ENCODE peak calls at places on chromosome 17, in seven cellular contexts. One of them, this sample, is unnamed.

GRCh38 chr17:58089111-58089510 is 5.9 kb downstream of the DYNLL2 start:
- DNase-seq in neural crest cell: no peak
- DNase-seq in H9: no peak
- DNase-seq in renal cortical epithelial cell: no peak
- DNase-seq in activated T-helper 1 cell treated with anti-CD3 and anti-CD28 coated beads, Interleukin-12 subunit alpha, Interleukin-12 subunit beta, Interleukin-2, Interleukin-4 antibody, amounts not matched to agents 30 ng/mL and 10 ng/mL and 1 ng/mL, durations not matched to agents 14 hours and 24 hours and 36 hours: no peak
- DNase-seq in smooth muscle cell of the brain vasculature: no peak
- DNase-seq in HS-5: no peak
- DNase-seq in this sample: no peak

GRCh38 chr17:82300707-82301270 is 16.6 kb downstream of the CD7 start:
- DNase-seq in smooth muscle cell of the brain vasculature: no peak
- DNase-seq in neural crest cell: peak
- DNase-seq in activated T-helper 1 cell treated with anti-CD3 and anti-CD28 coated beads, Interleukin-12 subunit alpha, Interleukin-12 subunit beta, Interleukin-2, Interleukin-4 antibody, amounts not matched to agents 30 ng/mL and 10 ng/mL and 1 ng/mL, durations not matched to agents 14 hours and 24 hours and 36 hours: peak
- DNase-seq in H9: peak
- DNase-seq in renal cortical epithelial cell: no peak
- DNase-seq in HS-5: no peak
- DNase-seq in this sample: peak

GRCh38 chr17:13589658-13590057 is 12.1 kb downstream of the HS3ST3A1 start:
- DNase-seq in renal cortical epithelial cell: no peak
- DNase-seq in HS-5: no peak
- DNase-seq in activated T-helper 1 cell treated with anti-CD3 and anti-CD28 coated beads, Interleukin-12 subunit alpha, Interleukin-12 subunit beta, Interleukin-2, Interleukin-4 antibody, amounts not matched to agents 30 ng/mL and 10 ng/mL and 1 ng/mL, durations not matched to agents 14 hours and 24 hours and 36 hours: no peak
- DNase-seq in H9: no peak
- DNase-seq in smooth muscle cell of the brain vasculature: no peak
- DNase-seq in neural crest cell: no peak
- DNase-seq in this sample: no peak

GRCh38 chr17:63420868-63421680 is 25.0 kb downstream of the CYB561 start:
- DNase-seq in smooth muscle cell of the brain vasculature: no peak
- DNase-seq in neural crest cell: no peak
- DNase-seq in activated T-helper 1 cell treated with anti-CD3 and anti-CD28 coated beads, Interleukin-12 subunit alpha, Interleukin-12 subunit beta, Interleukin-2, Interleukin-4 antibody, amounts not matched to agents 30 ng/mL and 10 ng/mL and 1 ng/mL, durations not matched to agents 14 hours and 24 hours and 36 hours: no peak
- DNase-seq in H9: no peak
- DNase-seq in HS-5: no peak
- DNase-seq in renal cortical epithelial cell: no peak
- DNase-seq in this sample: no peak

GRCh38 chr17:18999911-19000310 is 4.7 kb downstream of the FAM83G start:
- DNase-seq in smooth muscle cell of the brain vasculature: no peak
- DNase-seq in activated T-helper 1 cell treated with anti-CD3 and anti-CD28 coated beads, Interleukin-12 subunit alpha, Interleukin-12 subunit beta, Interleukin-2, Interleukin-4 antibody, amounts not matched to agents 30 ng/mL and 10 ng/mL and 1 ng/mL, durations not matched to agents 14 hours and 24 hours and 36 hours: no peak
- DNase-seq in HS-5: no peak
- DNase-seq in renal cortical epithelial cell: no peak
- DNase-seq in H9: no peak
- DNase-seq in neural crest cell: no peak
- DNase-seq in this sample: no peak

GRCh38 chr17:41939044-41939695 is 8.8 kb downstream of the ODAD4 start:
- DNase-seq in H9: no peak
- DNase-seq in activated T-helper 1 cell treated with anti-CD3 and anti-CD28 coated beads, Interleukin-12 subunit alpha, Interleukin-12 subunit beta, Interleukin-2, Interleukin-4 antibody, amounts not matched to agents 30 ng/mL and 10 ng/mL and 1 ng/mL, durations not matched to agents 14 hours and 24 hours and 36 hours: no peak
- DNase-seq in smooth muscle cell of the brain vasculature: no peak
- DNase-seq in HS-5: no peak
- DNase-seq in renal cortical epithelial cell: no peak
- DNase-seq in neural crest cell: no peak
- DNase-seq in this sample: no peak

GRCh38 chr17:28004344-28004743 is 38.1 kb upstream of the NLK start:
- DNase-seq in smooth muscle cell of the brain vasculature: no peak
- DNase-seq in HS-5: no peak
- DNase-seq in H9: no peak
- DNase-seq in activated T-helper 1 cell treated with anti-CD3 and anti-CD28 coated beads, Interleukin-12 subunit alpha, Interleukin-12 subunit beta, Interleukin-2, Interleukin-4 antibody, amounts not matched to agents 30 ng/mL and 10 ng/mL and 1 ng/mL, durations not matched to agents 14 hours and 24 hours and 36 hours: no peak
- DNase-seq in renal cortical epithelial cell: no peak
- DNase-seq in neural crest cell: no peak
- DNase-seq in this sample: no peak

GRCh38 chr17:40290629-40291296 is 3.1 kb downstream of the CDC6 start:
- DNase-seq in HS-5: peak
- DNase-seq in neural crest cell: no peak
- DNase-seq in activated T-helper 1 cell treated with anti-CD3 and anti-CD28 coated beads, Interleukin-12 subunit alpha, Interleukin-12 subunit beta, Interleukin-2, Interleukin-4 antibody, amounts not matched to agents 30 ng/mL and 10 ng/mL and 1 ng/mL, durations not matched to agents 14 hours and 24 hours and 36 hours: peak
- DNase-seq in renal cortical epithelial cell: peak
- DNase-seq in smooth muscle cell of the brain vasculature: no peak
- DNase-seq in H9: no peak
- DNase-seq in this sample: peak

GRCh38 chr17:55587608-55588139 is 76.4 kb upstream of the SMIM36 start:
- DNase-seq in HS-5: no peak
- DNase-seq in renal cortical epithelial cell: no peak
- DNase-seq in H9: no peak
- DNase-seq in activated T-helper 1 cell treated with anti-CD3 and anti-CD28 coated beads, Interleukin-12 subunit alpha, Interleukin-12 subunit beta, Interleukin-2, Interleukin-4 antibody, amounts not matched to agents 30 ng/mL and 10 ng/mL and 1 ng/mL, durations not matched to agents 14 hours and 24 hours and 36 hours: no peak
- DNase-seq in neural crest cell: no peak
- DNase-seq in smooth muscle cell of the brain vasculature: no peak
- DNase-seq in this sample: no peak

GRCh38 chr17:7352559-7352889 is 562 bp downstream of the KCTD11 start:
- DNase-seq in H9: no peak
- DNase-seq in renal cortical epithelial cell: no peak
- DNase-seq in smooth muscle cell of the brain vasculature: no peak
- DNase-seq in neural crest cell: no peak
- DNase-seq in HS-5: no peak
- DNase-seq in activated T-helper 1 cell treated with anti-CD3 and anti-CD28 coated beads, Interleukin-12 subunit alpha, Interleukin-12 subunit beta, Interleukin-2, Interleukin-4 antibody, amounts not matched to agents 30 ng/mL and 10 ng/mL and 1 ng/mL, durations not matched to agents 14 hours and 24 hours and 36 hours: no peak
- DNase-seq in this sample: no peak

This sample was measured in activated CD4-positive, alpha-beta memory T cell treated with anti-CD3 and anti-CD28 coated beads, Interleukin-2, amount 10 ng/mL, durations not matched to agents 7 days and 5 days.